ENCODE peak calls at places on chromosomes 4 and X, in six cellular contexts. U, P, N, D, W and L are unnamed samples.

GRCh38 chrX:130560558-130560957 is 158.8 kb downstream of the RBMX2 start:
- DNase-seq in D (no peak), P (no peak), W (no peak), U (no peak), N (no peak), L (no peak)

GRCh38 chrX:136692271-136692670 is 44.3 kb downstream of the CD40LG start:
- DNase-seq in W (no peak), P (no peak), D (no peak), N (no peak), U (no peak), L (no peak)

GRCh38 chr4:88008133-88008621 is 742 bp downstream of the PKD2 start:
- DNase-seq in D (peak; percentile 22), P (no peak), U (peak; percentile 81), N (no peak), W (no peak), L (no peak)

GRCh38 chr4:42646013-42646784 is 10.7 kb downstream of the ATP8A1 start:
- DNase-seq in N (no peak), U (no peak), W (no peak), D (no peak), P (no peak), L (no peak)

GRCh38 chr4:101604976-101605375 is 185.6 kb upstream of the BANK1 start:
- DNase-seq in U (peak; percentile 2), P (no peak), N (no peak), W (no peak), D (no peak), L (no peak)

GRCh38 chr4:71545168-71545567 is 206.3 kb downstream of the SLC4A4 start:
- DNase-seq in D (no peak), W (no peak), U (no peak), P (no peak), N (no peak), L (no peak)

GRCh38 chr4:87982446-87982845 is 6.9 kb downstream of the SPP1 start:
- DNase-seq in D (no peak), P (no peak), N (no peak), U (no peak), W (no peak), L (no peak)

GRCh38 chr4:188387134-188387791 is 248.0 kb downstream of the TRIML1 start:
- DNase-seq in U (no peak), N (no peak), D (no peak), W (no peak), P (no peak), L (no peak)

GRCh38 chr4:20618010-20618409 is 82.2 kb upstream of the PACRGL start:
- DNase-seq in N (no peak), U (no peak), D (no peak), P (no peak), W (no peak), L (no peak)

GRCh38 chr4:150318971-150319370 is 240.7 kb downstream of the DCLK2 start:
- DNase-seq in W (no peak), D (peak; percentile 16), N (no peak), U (no peak), P (no peak), L (no peak)

GRCh38 chr4:117447925-117448324 is 362.5 kb upstream of the TRAM1L1 start:
- DNase-seq in W (no peak), U (no peak), N (peak; percentile 17), D (no peak), P (no peak), L (no peak)

GRCh38 chr4:52665592-52665991 is 6.5 kb upstream of the USP46 start:
- DNase-seq in D (no peak), U (peak; percentile 16), N (no peak), W (no peak), P (peak; percentile 44), L (no peak)

GRCh38 chr4:122836941-122837340 is 10.3 kb downstream of the FGF2 start:
- DNase-seq in W (no peak), N (no peak), P (no peak), D (no peak), U (no peak), L (no peak)

GRCh38 chr4:76447326-76447954 is 12.4 kb downstream of the SHROOM3 start:
- DNase-seq in U (no peak), D (no peak), P (no peak), N (no peak), W (no peak), L (no peak)

GRCh38 chr4:123244233-123244632 is 152.4 kb upstream of the SPRY1 start:
- DNase-seq in W (no peak), N (no peak), D (no peak), U (no peak), P (no peak), L (no peak)

GRCh38 chr4:163554870-163555465 is 60.5 kb downstream of the TMA16 start:
- DNase-seq in N (no peak), W (no peak), D (no peak), P (no peak), U (peak; percentile 23), L (peak; percentile 86)

GRCh38 chr4:144621681-144622080 is 24.3 kb upstream of the HHIP start:
- DNase-seq in U (no peak), P (no peak), W (no peak), N (no peak), D (no peak), L (no peak)

GRCh38 chrX:861335-861890 is 230.8 kb downstream of the SHOX start:
- DNase-seq in U (no peak), P (no peak), N (no peak), D (no peak), W (no peak), L (no peak)

GRCh38 chrX:37846934-37847732 is at the start of gene DYNLT3:
- DNase-seq in D (peak; percentile 56), U (peak; percentile 50), N (peak; percentile 44), P (peak; percentile 76), W (peak; percentile 39), L (no peak)

GRCh38 chrX:153521034-153521433 is 3.6 kb downstream of the ATP2B3 start:
- DNase-seq in W (no peak), P (no peak), U (peak; percentile 76), N (no peak), D (no peak), L (no peak)

GRCh38 chr4:180059216-180059881 is 2183.9 kb upstream of the TENM3 start:
- DNase-seq in W (no peak), D (no peak), P (no peak), N (no peak), U (peak; percentile 31), L (no peak)
- H3K9ac ChIP-seq in W (peak overlapping the region; percentile 10), D (no peak overlapping the region), P (no peak overlapping the region), N (no peak overlapping the region), U (no peak overlapping the region), L (no peak overlapping the region)

GRCh38 chr4:139300431-139301142 is 718 bp upstream of the NAA15 start:
- DNase-seq in D (no peak), W (peak; percentile 36), N (no peak), P (no peak), U (peak; percentile 38), L (no peak)

GRCh38 chr4:139301143-139301820 is at the start of gene NAA15:
- DNase-seq in P (peak; percentile 97), U (peak; percentile 97), N (peak; percentile 95), W (peak; percentile 90), D (peak; percentile 94), L (peak; percentile 84)

GRCh38 chr4:139299536-139299935 is 1.8 kb upstream of the NAA15 start:
- DNase-seq in N (no peak), U (no peak), W (no peak), D (no peak), P (no peak), L (no peak)

GRCh38 chr4:139297001-139297410 is 4.3 kb upstream of the NAA15 start:
- DNase-seq in U (no peak), D (no peak), P (no peak), N (no peak), W (no peak), L (no peak)

DNA sequence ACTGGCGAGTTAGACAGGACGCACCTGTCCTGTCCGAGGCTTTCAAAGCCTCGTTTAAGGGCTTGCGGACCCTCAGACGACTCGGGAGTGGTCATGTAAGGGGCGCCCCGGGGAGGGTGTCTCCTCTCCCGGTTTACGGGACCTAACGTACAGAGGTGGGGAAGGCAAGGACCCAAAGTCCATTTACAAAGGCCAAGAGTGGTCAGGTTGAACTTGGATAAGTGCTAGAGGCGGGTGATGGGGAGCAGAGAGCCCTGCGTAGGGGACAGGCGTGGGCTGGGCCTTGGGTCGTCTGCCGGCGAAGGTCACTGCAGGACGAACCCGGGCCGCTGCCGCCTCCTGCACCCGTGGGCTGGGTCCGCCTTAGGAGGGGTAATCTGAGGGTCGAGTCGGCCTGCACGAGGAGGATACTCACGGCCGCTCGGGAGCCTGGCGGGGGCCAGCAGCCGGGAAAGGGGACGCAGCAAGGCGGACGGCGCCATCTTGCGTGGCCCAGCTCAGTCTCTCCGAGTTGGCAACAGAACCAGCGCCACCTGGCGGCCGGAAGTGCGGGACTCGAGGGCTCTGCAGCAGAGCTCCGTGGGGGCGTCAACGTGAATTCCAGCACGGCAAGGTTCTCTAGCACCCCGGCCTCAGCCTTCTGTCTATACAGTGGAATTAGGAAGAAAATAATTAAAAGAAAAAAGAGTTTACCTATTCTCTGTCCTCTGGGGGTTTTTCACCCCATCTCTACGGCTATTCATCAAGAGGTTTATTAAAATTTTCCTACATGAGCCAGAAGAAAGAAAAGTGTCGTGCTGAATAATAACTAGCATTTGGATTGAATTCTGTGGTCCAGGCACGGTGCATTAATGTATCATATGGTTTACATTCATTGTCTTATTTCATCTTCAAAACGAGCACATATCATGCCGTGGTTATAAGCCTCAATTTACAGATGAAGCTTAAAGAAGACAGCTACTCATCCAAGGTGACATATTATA is 5.7 kb upstream of the NAA15 start:
- DNase-seq in P (peak; percentile 82), D (peak; percentile 81), U (peak; percentile 91), W (peak; percentile 56), N (peak; percentile 79), L (peak; percentile 78)
- TF ChIP-seq POLR2AphosphoS5 in P (peak; percentile 93), D (peak; percentile 82), U (peak; percentile 70), W (peak; percentile 75), N (peak; percentile 87), L (peak; percentile 86)

DNA sequence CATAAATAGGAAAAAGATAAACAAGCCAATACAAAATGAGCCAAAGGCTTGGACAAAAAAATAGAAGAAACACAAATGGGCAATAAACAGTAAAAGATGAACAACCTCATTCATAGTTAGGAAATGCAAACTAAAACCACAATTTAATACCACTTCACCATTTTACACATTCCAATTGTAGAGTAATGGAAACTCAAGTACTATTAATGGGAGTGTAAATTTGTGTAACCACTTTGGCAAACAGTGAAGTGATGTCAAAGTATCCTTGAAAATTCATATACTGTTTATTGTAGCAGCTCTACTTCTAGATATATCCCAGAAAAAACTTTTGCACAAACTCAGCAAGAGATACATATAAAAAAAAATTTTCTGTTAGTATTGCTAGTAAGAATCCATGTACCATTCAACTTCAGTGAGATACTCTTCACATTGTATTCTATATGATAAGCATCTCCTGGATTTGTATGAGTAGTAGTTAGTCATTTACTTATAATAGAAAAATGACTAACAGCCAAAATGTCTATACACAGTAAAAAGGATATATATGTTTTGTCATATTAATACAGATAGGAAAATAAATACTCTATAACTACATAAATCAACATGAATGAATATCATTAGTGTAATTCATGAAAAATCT is 229.8 kb downstream of the DKK2 start:
- DNase-seq in N (no peak), U (no peak), W (no peak), D (no peak), P (no peak), L (no peak)
- H3K9ac ChIP-seq in N (no peak overlapping the region), U (no peak overlapping the region), W (no peak overlapping the region), D (no peak overlapping the region), P (no peak overlapping the region), L (no peak overlapping the region)

GRCh38 chr4:147731611-147732515 is at the start of gene ARHGAP10:
- DNase-seq in N (no peak), W (no peak), U (peak; percentile 85), D (peak; percentile 54), P (no peak), L (no peak)
- TF ChIP-seq POLR2AphosphoS5 in N (no peak), W (peak; percentile 62), U (peak; percentile 58), D (no peak), P (peak; percentile 84), L (peak; percentile 55)